ENCODE peak calls at places on chromosomes 11 and 22, in nine cellular contexts. G, S, Q, V, X, J, Y, B and R are unnamed samples.

GRCh38 chr22:29396126-29396525 is 7.8 kb upstream of the AP1B1 start:
- DNase-seq in Y (no peak), J (peak), S (no peak), Q (no peak), X (no peak), G (no peak), V (peak), B (no peak), R (no peak)

GRCh38 chr11:102226702-102227101 is 90.6 kb upstream of the BIRC3 start:
- DNase-seq in Y (no peak), S (no peak), Q (no peak), X (no peak), V (peak), B (no peak), J (no peak), G (no peak), R (no peak)

GRCh38 chr11:32462296-32462695 is 27.0 kb upstream of the WT1 start:
- DNase-seq in G (no peak), V (no peak), Y (no peak), S (no peak), B (no peak), J (no peak), X (no peak), Q (no peak), R (no peak)

GRCh38 chr22:17633217-17633997 is 4.9 kb upstream of the ATP6V1E1 start:
- DNase-seq in X (no peak), J (no peak), S (no peak), B (no peak), V (peak), Q (no peak), G (no peak), Y (no peak), R (no peak)

GRCh38 chr11:36469881-36470802 is 39.9 kb downstream of the TRAF6 start:
- DNase-seq in Y (no peak), G (no peak), J (no peak), V (no peak), Q (no peak), X (no peak), B (no peak), S (no peak), R (no peak)

GRCh38 chr11:130145975-130146776 is 13.4 kb upstream of the ST14 start:
- DNase-seq in X (no peak), B (peak), Y (peak), Q (no peak), G (no peak), J (no peak), S (peak), V (peak), R (no peak)

GRCh38 chr22:47811971-47812370 is 1049.5 kb downstream of the TBC1D22A start:
- DNase-seq in V (peak), S (no peak), B (no peak), X (no peak), G (no peak), Q (no peak), J (no peak), Y (no peak), R (no peak)

GRCh38 chr22:33923660-33924246 is 3.5 kb upstream of the LARGE1 start:
- DNase-seq in J (peak), Y (peak), B (peak), S (peak), G (peak), V (peak), Q (peak), X (peak), R (peak)

GRCh38 chr11:134585666-134586285 is 173.7 kb upstream of the B3GAT1 start:
- DNase-seq in Q (no peak), J (no peak), B (no peak), G (no peak), X (no peak), S (no peak), Y (no peak), V (peak), R (no peak)

GRCh38 chr11:95739108-95739507 is 50.5 kb downstream of the FAM76B start:
- DNase-seq in G (no peak), Y (no peak), J (no peak), B (no peak), V (no peak), X (no peak), Q (no peak), S (no peak), R (no peak)

GRCh38 chr22:26385164-26385563 is 43.9 kb upstream of the ASPHD2 start:
- DNase-seq in J (no peak), S (no peak), Q (no peak), B (no peak), X (no peak), V (no peak), Y (no peak), G (no peak), R (no peak)

GRCh38 chr11:31958086-31958735 is 132.7 kb upstream of the RCN1 start:
- DNase-seq in Y (peak), V (peak), G (no peak), J (no peak), B (peak), X (peak), S (peak), Q (peak), R (peak)

GRCh38 chr11:19393941-19394340 is 153.2 kb upstream of the E2F8 start:
- DNase-seq in Q (no peak), V (no peak), B (no peak), S (no peak), Y (no peak), G (no peak), J (no peak), X (no peak), R (no peak)

GRCh38 chr11:68470304-68470811 is 9.8 kb downstream of the PPP6R3 start:
- DNase-seq in V (no peak), J (no peak), Y (no peak), S (peak), G (no peak), B (no peak), X (no peak), Q (no peak), R (no peak)

GRCh38 chr22:46012881-46013281 is 35.9 kb upstream of the WNT7B start:
- DNase-seq in S (peak), X (no peak), J (no peak), G (no peak), V (no peak), Y (no peak), Q (no peak), B (peak), R (no peak)

GRCh38 chr11:131889146-131889577 is 518.7 kb downstream of the NTM start:
- DNase-seq in B (no peak), J (no peak), S (no peak), X (no peak), G (no peak), Q (no peak), Y (no peak), V (no peak), R (no peak)

GRCh38 chr11:66066751-66067150 is 3.3 kb upstream of the PACS1 start:
- DNase-seq in G (no peak), S (no peak), X (no peak), B (no peak), J (peak), V (no peak), Q (no peak), Y (no peak), R (no peak)

GRCh38 chr22:25876871-25877270 is 134.9 kb downstream of the MYO18B start:
- DNase-seq in Y (no peak), J (no peak), Q (no peak), X (no peak), G (no peak), V (no peak), S (no peak), B (no peak), R (no peak)

GRCh38 chr11:17498058-17498457 is 21.4 kb upstream of the ABCC8 start:
- DNase-seq in Y (peak), V (no peak), G (no peak), B (no peak), Q (no peak), X (no peak), S (no peak), J (no peak), R (no peak)

GRCh38 chr22:37690901-37691504 is 4.9 kb downstream of the NOL12 start:
- DNase-seq in Y (no peak), B (no peak), S (no peak), V (peak), Q (no peak), X (peak), G (no peak), J (no peak), R (no peak)

GRCh38 chr22:37697540-37697835 is 640 bp downstream of the TRIOBP start:
- DNase-seq in G (no peak), Q (no peak), X (no peak), J (no peak), S (no peak), B (no peak), Y (no peak), V (no peak), R (no peak)

GRCh38 chr22:37696657-37697539 is at the start of gene TRIOBP:
- DNase-seq in V (peak), J (peak), X (peak), Y (peak), S (peak), G (peak), Q (peak), B (peak), R (peak)

GRCh38 chr22:37690407-37690806 is 4.3 kb downstream of the NOL12 start:
- DNase-seq in X (no peak), J (no peak), G (no peak), Y (no peak), B (no peak), Q (no peak), V (no peak), S (no peak), R (no peak)

DNA sequence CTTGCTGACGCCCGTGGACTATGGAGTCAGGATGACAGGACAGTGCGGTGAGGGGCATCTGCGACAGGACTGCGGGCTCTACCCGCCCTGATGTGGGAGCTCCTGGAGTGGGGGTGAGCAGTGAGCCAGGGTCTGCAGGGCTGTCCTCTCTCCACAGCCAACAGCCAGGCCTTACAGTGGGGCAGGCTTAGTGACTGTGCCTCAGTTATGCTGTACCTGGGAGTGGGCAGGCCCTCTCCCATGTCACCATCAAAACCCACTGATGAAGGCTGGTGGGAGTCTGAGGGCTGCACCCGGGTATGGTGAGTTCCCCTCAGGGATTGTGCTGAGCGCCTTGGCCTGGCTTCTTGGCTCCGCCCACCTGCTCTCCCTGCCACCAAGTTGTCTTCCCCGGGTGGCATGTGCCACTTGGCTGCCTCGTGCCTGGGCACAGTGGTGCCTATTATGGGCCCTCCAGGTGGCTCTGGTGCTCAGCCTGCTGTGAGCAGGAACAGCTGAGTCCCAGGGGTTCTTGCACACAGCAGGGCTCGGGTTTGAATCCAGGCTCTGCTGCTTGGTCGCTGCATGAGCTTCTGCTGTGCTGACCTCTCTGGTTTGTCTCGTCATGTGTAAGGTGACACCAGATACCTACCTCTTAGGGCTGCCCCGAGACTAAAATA is 4.1 kb upstream of the TRIOBP start:
- DNase-seq in Q (no peak), B (no peak), G (no peak), J (no peak), Y (no peak), S (no peak), X (no peak), V (no peak), R (no peak)
- TF ChIP-seq POLR2A in Q (peak), B (no peak), G (no peak), J (no peak), Y (no peak), S (no peak), X (no peak), V (no peak), R (no peak)

DNA sequence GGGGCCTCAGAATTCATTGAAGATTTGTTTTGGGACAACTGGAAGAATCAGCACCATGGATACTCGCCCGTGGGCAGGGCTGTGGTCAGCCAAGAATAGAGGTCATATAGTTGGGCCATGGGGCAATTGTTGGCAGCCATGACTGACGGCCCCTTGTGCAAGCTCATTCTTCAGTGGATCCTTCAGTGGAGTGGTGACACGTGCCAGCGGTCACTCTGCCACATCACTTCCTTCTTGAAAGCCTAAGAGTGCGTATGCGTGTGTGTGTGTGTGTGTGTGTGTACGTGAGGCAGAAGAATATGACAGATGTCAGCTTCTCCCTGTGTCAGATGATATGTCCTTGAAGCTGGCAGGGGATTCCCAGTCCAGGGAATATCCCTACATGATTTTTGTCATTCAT is 1.8 kb upstream of the IL18BP start:
- DNase-seq in J (peak), S (peak), B (no peak), V (no peak), G (no peak), Y (peak), Q (no peak), X (no peak), R (no peak)
- TF ChIP-seq POLR2A in J (no peak), S (no peak), B (no peak), V (no peak), G (no peak), Y (no peak), Q (no peak), X (no peak), R (no peak)

GRCh38 chr11:119066481-119066880 is 1.1 kb upstream of the VPS11 start:
- DNase-seq in Y (no peak), G (no peak), V (no peak), X (no peak), J (no peak), B (no peak), S (no peak), Q (no peak), R (no peak)
- TF ChIP-seq POLR2A in Y (no peak), G (no peak), V (no peak), X (no peak), J (no peak), B (no peak), S (no peak), Q (no peak), R (no peak)

GRCh38 chr22:36411589-36412258 is 24.0 kb upstream of the MYH9 start:
- DNase-seq in J (no peak), S (no peak), X (no peak), G (no peak), B (peak), Y (peak), Q (no peak), V (no peak), R (no peak)

GRCh38 chr22:36409067-36409466 is 21.3 kb upstream of the MYH9 start:
- DNase-seq in X (no peak), B (no peak), V (no peak), J (no peak), G (no peak), Y (no peak), S (no peak), Q (no peak), R (no peak)

GRCh38 chr22:36413022-36413770 is 25.4 kb upstream of the MYH9 start:
- DNase-seq in J (no peak), G (no peak), V (peak), Q (no peak), Y (no peak), B (peak), X (no peak), S (peak), R (no peak)

GRCh38 chr22:36406721-36407120 is 19.0 kb upstream of the MYH9 start:
- DNase-seq in X (no peak), Y (no peak), J (no peak), S (no peak), G (no peak), Q (no peak), B (no peak), V (no peak), R (no peak)

DNA sequence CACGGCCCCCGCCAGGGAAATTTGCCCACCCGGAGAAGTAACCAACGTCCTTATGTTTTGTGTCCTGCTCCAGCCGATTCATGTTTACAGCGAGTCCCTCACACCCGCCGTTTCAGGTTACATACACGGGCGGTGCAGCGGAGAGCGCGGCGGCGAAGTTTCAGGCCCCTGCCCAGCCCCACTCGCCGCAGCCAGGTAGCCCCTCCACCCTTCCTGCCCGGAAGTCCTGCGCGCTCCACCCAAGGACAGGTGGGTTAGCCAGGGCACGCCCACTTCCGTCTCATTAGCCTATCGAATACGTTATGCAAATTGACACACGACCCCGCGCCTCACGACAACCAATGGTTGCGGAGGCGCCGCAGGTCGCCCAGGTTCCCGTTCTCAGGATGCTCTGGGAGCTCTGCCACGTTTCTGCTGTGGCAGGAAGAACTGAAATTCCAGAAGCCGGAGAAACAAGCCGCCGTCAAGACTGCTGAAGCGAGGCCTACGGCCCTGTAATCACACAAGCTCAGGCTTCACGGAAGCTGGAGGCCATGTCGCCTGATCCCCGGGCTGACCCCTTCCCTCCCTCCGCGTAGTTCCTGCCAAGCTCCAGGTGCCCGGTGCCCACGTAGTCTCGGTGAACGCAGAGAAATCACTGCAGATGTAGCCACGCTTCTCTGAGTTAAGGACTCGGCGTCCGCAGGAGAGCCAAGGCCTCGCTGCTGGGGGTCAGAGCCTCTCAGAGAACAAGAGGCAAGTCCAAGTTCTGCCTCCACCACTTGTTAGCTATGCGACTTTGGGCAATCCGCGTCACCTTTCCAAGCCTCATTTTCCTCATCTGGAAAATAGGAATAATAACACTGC is 22.4 kb upstream of the MYH9 start:
- DNase-seq in X (peak), S (peak), J (peak), G (peak), Y (peak), V (peak), Q (peak), B (peak), R (no peak)
- TF ChIP-seq POLR2A in X (no peak), S (no peak), J (peak), G (no peak), Y (peak), V (peak), Q (no peak), B (peak), R (no peak)

GRCh38 chr11:61119571-61119970 is 17.3 kb downstream of the CD5 start:
- DNase-seq in Q (no peak), B (no peak), Y (no peak), V (no peak), J (no peak), X (no peak), S (no peak), G (no peak), R (no peak)
- TF ChIP-seq POLR2A in Q (no peak), B (no peak), Y (no peak), V (no peak), J (no peak), X (no peak), S (no peak), G (no peak), R (no peak)

GRCh38 chr11:774873-775592 is 2.3 kb downstream of the GATD1 start:
- DNase-seq in J (peak), B (no peak), X (no peak), S (no peak), Q (no peak), V (no peak), G (no peak), Y (no peak), R (no peak)

GRCh38 chr11:773830-774229 is 3.5 kb downstream of the GATD1 start:
- DNase-seq in X (no peak), G (no peak), J (no peak), Q (no peak), Y (no peak), V (no peak), S (no peak), B (no peak), R (no peak)

GRCh38 chr11:777288-778255 is at the start of gene GATD1:
- DNase-seq in X (peak), S (peak), Q (peak), J (peak), V (peak), B (peak), G (peak), Y (peak), R (peak)

GRCh38 chr11:779120-779954 is 2.0 kb upstream of the GATD1 start:
- DNase-seq in G (no peak), J (no peak), S (peak), X (no peak), B (no peak), Y (peak), Q (no peak), V (no peak), R (no peak)

DNA sequence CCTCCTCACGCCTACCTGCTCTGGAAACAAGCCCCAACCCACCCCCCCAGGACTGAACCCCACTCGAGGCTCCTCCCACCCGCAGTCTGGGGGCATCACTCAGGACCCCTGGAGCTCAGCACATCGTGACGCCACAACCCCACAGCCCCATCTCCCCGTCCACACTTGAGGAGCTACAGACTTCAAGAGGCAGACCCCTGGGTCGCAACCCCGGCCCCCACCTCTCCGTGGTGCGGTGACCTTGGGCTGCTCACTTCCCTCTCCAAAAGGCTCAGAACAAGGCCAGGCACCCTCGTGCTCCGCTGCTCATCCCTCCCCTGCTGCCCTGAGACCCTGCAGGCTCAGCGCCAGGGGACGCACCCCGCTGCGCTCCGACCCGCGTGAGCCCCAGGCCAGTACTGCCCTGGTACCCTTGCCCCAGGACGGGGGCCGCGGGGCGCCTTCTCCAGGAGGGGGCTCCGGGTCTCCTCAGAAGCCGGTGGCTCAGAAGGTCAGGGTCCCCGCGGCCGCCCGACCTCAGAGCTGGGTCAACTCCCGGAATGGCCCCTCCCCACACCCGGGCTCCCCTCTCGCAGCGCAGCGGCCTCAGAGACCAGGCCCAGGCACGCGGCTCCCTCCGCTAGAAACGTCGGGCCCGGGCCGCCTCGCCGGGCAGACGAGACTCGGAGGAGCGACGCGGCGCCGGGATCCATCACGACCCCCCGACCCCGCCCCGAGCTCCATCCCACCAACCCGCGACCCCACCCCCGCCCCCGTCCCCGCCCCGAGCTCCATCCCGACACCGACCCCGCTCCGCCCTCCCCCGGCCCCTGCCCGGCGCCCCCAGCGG is 614 bp downstream of the GATD1 start:
- DNase-seq in X (no peak), Q (peak), G (no peak), Y (no peak), S (no peak), V (no peak), J (peak), B (no peak), R (no peak)
- TF ChIP-seq POLR2A in X (no peak), Q (no peak), G (no peak), Y (no peak), S (no peak), V (no peak), J (no peak), B (no peak), R (no peak)